ENCODE peak calls at places on chromosomes 4 and X, in five cellular contexts. Z is brain microvascular endothelial cell, O is Peyer's patch, E is fibroblast of pulmonary artery, H is epithelial cell of esophagus. L is an unnamed sample.

GRCh38 chr4:243407-243806 is 61.9 kb downstream of the ZNF732 start:
- DNase-seq in H (no peak), E (no peak), O (no peak), Z (no peak), L (no peak)

GRCh38 chrX:19625612-19626011 is 110.3 kb upstream of the MAP3K15 start:
- DNase-seq in E (no peak), Z (no peak), O (no peak), H (peak; percentile 30), L (no peak)

GRCh38 chr4:139641218-139641617 is 24.4 kb upstream of the MGST2 start:
- DNase-seq in H (peak; percentile 63), Z (peak; percentile 39), O (no peak), E (no peak), L (peak; percentile 62)

GRCh38 chr4:186144596-186145569 is 40.4 kb downstream of the FAM149A start:
- DNase-seq in E (peak; percentile 66), Z (peak; percentile 46), O (no peak), H (peak; percentile 53), L (peak; percentile 49)

GRCh38 chrX:88838392-88838791 is 91.4 kb downstream of the CPXCR1 start:
- DNase-seq in H (no peak), O (no peak), E (no peak), Z (no peak), L (no peak)

GRCh38 chr4:20624783-20625364 is 75.4 kb upstream of the PACRGL start:
- DNase-seq in Z (peak; percentile 40), E (peak; percentile 57), O (no peak), H (peak; percentile 83), L (peak; percentile 32)

GRCh38 chr4:68962868-68963267 is 11.3 kb upstream of the UGT2A3 start:
- DNase-seq in O (no peak), H (peak; percentile 3), Z (no peak), E (no peak), L (no peak)

GRCh38 chr4:10622728-10623127 is 61.8 kb downstream of the CLNK start:
- DNase-seq in O (no peak), Z (no peak), H (peak; percentile 22), E (peak; percentile 39), L (no peak)

GRCh38 chrX:2220829-2221567 is 279.8 kb downstream of the DHRSX start:
- DNase-seq in O (no peak), E (no peak), Z (no peak), H (no peak), L (no peak)

GRCh38 chr4:32219306-32220075 is 1499.3 kb downstream of the PCDH7 start:
- DNase-seq in H (no peak), O (no peak), Z (no peak), E (peak; percentile 51), L (no peak)

GRCh38 chr4:145663194-145663593 is 16.8 kb upstream of the C4orf51 start:
- DNase-seq in H (no peak), O (no peak), Z (no peak), E (peak; percentile 6), L (no peak)

GRCh38 chrX:96909291-96909690 is 25.6 kb downstream of the RPA4 start:
- DNase-seq in Z (no peak), H (no peak), E (peak; percentile 22), O (no peak), L (no peak)

GRCh38 chr4:73770917-73771316 is 30.5 kb downstream of the CXCL8 start:
- DNase-seq in O (no peak), E (no peak), Z (no peak), H (no peak), L (no peak)

GRCh38 chrX:47143894-47144625 is 442 bp downstream of the NDUFB11 start:
- DNase-seq in O (peak; percentile 31), Z (no peak), H (peak; percentile 41), E (peak; percentile 31), L (peak; percentile 27)

GRCh38 chr4:13888112-13888511 is 260.6 kb upstream of the BOD1L1 start:
- DNase-seq in E (peak; percentile 95), O (no peak), H (peak; percentile 80), Z (peak; percentile 83), L (peak; percentile 94)

GRCh38 chr4:153676491-153676890 is 7.6 kb upstream of the TLR2 start:
- DNase-seq in Z (peak; percentile 81), H (peak; percentile 56), E (no peak), O (no peak), L (no peak)

GRCh38 chr4:45554423-45554822 is 569.4 kb downstream of the GABRG1 start:
- DNase-seq in E (peak; percentile 6), H (no peak), Z (no peak), O (no peak), L (no peak)

GRCh38 chr4:45155081-45155777 is 428.9 kb upstream of the GNPDA2 start:
- DNase-seq in H (peak; percentile 17), Z (no peak), E (peak; percentile 79), O (no peak), L (no peak)

GRCh38 chr4:74838746-74839370 is 44.5 kb upstream of the BTC start:
- DNase-seq in E (peak; percentile 85), O (no peak), Z (peak; percentile 9), H (peak; percentile 76), L (peak; percentile 25)

GRCh38 chr4:140296871-140297570 is 76.4 kb upstream of the SCOC start:
- DNase-seq in O (no peak), H (peak; percentile 74), Z (no peak), E (no peak), L (no peak)

GRCh38 chr4:114282937-114283336 is 303.5 kb upstream of the ARSJ start:
- DNase-seq in Z (no peak), H (no peak), O (no peak), E (no peak), L (no peak)

GRCh38 chrX:78024349-78025108 is 55.1 kb upstream of the PGAM4 start:
- DNase-seq in O (no peak), Z (no peak), E (peak; percentile 10), H (peak; percentile 28), L (no peak)

GRCh38 chr4:124067031-124067430 is 645.5 kb downstream of the ANKRD50 start:
- DNase-seq in Z (no peak), O (no peak), H (peak; percentile 7), E (no peak), L (no peak)

GRCh38 chr4:166481014-166481507 is 608.0 kb downstream of the TLL1 start:
- DNase-seq in Z (no peak), H (no peak), O (no peak), E (no peak), L (no peak)

GRCh38 chr4:129140521-129140920 is 44.6 kb downstream of the C4orf33 start:
- DNase-seq in H (no peak), Z (no peak), E (peak; percentile 2), O (no peak), L (no peak)

GRCh38 chr4:151371045-151371605 is 37.9 kb upstream of the FHIP1A start:
- DNase-seq in E (no peak), O (no peak), Z (no peak), H (no peak), L (peak; percentile 73)

GRCh38 chrX:114626323-114626722 is 42.4 kb downstream of the HTR2C start:
- DNase-seq in E (peak; percentile 42), Z (no peak), H (peak; percentile 32), O (no peak), L (peak; percentile 25)

GRCh38 chr4:16591867-16592266 is 306.6 kb downstream of the LDB2 start:
- DNase-seq in O (no peak), H (no peak), E (peak; percentile 66), Z (no peak), L (no peak)

GRCh38 chrX:155966876-155967275 is 30.6 kb upstream of the IL9R start:
- DNase-seq in Z (no peak), H (peak; percentile 11), O (no peak), E (peak; percentile 7), L (no peak)

GRCh38 chrX:67347145-67347544 is 196.7 kb upstream of the AR start:
- DNase-seq in E (no peak), O (no peak), H (no peak), Z (no peak), L (no peak)

GRCh38 chr4:156677656-156678055 is 293.9 kb downstream of the PDGFC start:
- DNase-seq in O (no peak), Z (no peak), E (no peak), H (no peak), L (no peak)

GRCh38 chr4:25844957-25845712 is 17.7 kb downstream of the SEL1L3 start:
- DNase-seq in Z (no peak), H (no peak), O (no peak), E (no peak), L (no peak)

GRCh38 chr4:25843340-25844097 is 19.3 kb downstream of the SEL1L3 start:
- DNase-seq in H (peak; percentile 40), Z (no peak), O (no peak), E (no peak), L (no peak)

GRCh38 chr4:25845841-25846653 is 16.7 kb downstream of the SEL1L3 start:
- DNase-seq in E (no peak), H (no peak), O (no peak), Z (no peak), L (no peak)

GRCh38 chr4:25839687-25840086 is 23.1 kb downstream of the SEL1L3 start:
- DNase-seq in Z (no peak), E (no peak), H (no peak), O (no peak), L (no peak)

GRCh38 chr4:25842229-25842840 is 20.5 kb downstream of the SEL1L3 start:
- DNase-seq in Z (no peak), E (no peak), O (peak; percentile 70), H (no peak), L (no peak)
- TF ChIP-seq CTCF in Z (peak; percentile 13), E (no peak), O (peak; percentile 55), H (no peak), L (no peak)

GRCh38 chr4:108109997-108110416 is 58.7 kb downstream of the LEF1 start:
- DNase-seq in H (no peak), O (no peak), Z (no peak), E (no peak), L (no peak)
- H3K4me3 ChIP-seq in H (no peak overlapping the region), O (no peak overlapping the region), Z (no peak overlapping the region), E (no peak overlapping the region), L (no peak overlapping the region)

GRCh38 chr4:169152899-169153298 is 117.9 kb downstream of the SH3RF1 start:
- DNase-seq in E (no peak), Z (no peak), H (no peak), O (no peak), L (no peak)
- TF ChIP-seq CTCF in E (peak; percentile 15), Z (peak; percentile 45), H (peak; percentile 8), O (no peak), L (peak; percentile 16)

GRCh38 chrX:39911278-39911897 is 186.4 kb downstream of the BCOR start:
- DNase-seq in O (no peak), Z (no peak), H (no peak), E (no peak), L (no peak)

GRCh38 chrX:39912126-39912525 is 185.6 kb downstream of the BCOR start:
- DNase-seq in H (no peak), E (no peak), Z (no peak), O (no peak), L (no peak)

GRCh38 chrX:39915596-39915995 is 182.2 kb downstream of the BCOR start:
- DNase-seq in E (no peak), Z (no peak), O (no peak), H (no peak), L (no peak)

GRCh38 chrX:39910651-39911050 is 187.1 kb downstream of the BCOR start:
- DNase-seq in Z (no peak), H (no peak), E (no peak), O (no peak), L (no peak)

DNA sequence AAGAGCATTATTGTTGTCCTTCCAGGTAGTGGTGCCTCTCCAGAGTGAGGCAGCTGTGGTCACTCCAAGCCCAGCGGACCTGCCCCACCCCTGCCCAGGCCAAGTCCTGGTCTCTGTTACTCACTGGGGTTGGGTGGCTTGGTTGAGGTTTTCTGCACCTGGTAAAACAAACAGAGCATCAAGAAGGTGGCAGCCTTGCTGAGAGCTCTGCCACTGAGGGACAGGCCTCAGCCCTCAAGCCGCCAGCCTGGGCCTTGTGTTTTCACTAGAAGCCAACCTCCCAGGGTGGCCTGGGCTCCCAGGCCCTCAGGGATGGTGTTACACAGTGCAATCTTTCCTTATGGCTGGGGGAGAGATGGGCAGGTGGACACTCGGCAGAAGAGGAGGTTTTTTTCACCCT is 182.7 kb downstream of the BCOR start:
- DNase-seq in O (no peak), E (no peak), H (no peak), Z (no peak), L (no peak)
- H3K4me3 ChIP-seq in O (no peak overlapping the region), E (no peak overlapping the region), H (no peak overlapping the region), Z (no peak overlapping the region), L (no peak overlapping the region)